ENCODE peak calls at places on chromosome 4, in five cellular contexts. S, D, G, I and C are unnamed samples.

GRCh38 chr4:16259531-16260246 is 33.4 kb upstream of the TAPT1 start:
- DNase-seq in I (no peak), G (no peak), D (no peak), S (no peak), C (no peak)

GRCh38 chr4:23920296-23920695 is 30.4 kb upstream of the PPARGC1A start:
- DNase-seq in D (no peak), I (no peak), S (no peak), G (no peak), C (no peak)

GRCh38 chr4:8352368-8353157 is 83.0 kb downstream of the HTRA3 start:
- DNase-seq in I (no peak), G (no peak), S (no peak), D (no peak), C (no peak)

GRCh38 chr4:113349400-113349799 is 299.9 kb downstream of the ANK2 start:
- DNase-seq in D (no peak), I (no peak), G (no peak), S (no peak), C (no peak)

GRCh38 chr4:121597346-121597934 is 99.3 kb downstream of the ANXA5 start:
- DNase-seq in S (no peak), D (no peak), I (no peak), G (no peak), C (no peak)

GRCh38 chr4:86940176-86940575 is 5.4 kb downstream of the AFF1 start:
- DNase-seq in D (no peak), S (no peak), I (no peak), G (no peak), C (no peak)

GRCh38 chr4:168353746-168354145 is 35.2 kb upstream of the DDX60 start:
- DNase-seq in S (no peak), D (no peak), G (no peak), I (no peak), C (no peak)

GRCh38 chr4:13597604-13598003 is 29.9 kb downstream of the BOD1L1 start:
- DNase-seq in D (no peak), I (no peak), S (no peak), G (no peak), C (no peak)

GRCh38 chr4:71460368-71460767 is 121.5 kb downstream of the SLC4A4 start:
- DNase-seq in I (no peak), G (no peak), S (no peak), D (no peak), C (no peak)

GRCh38 chr4:2357821-2358745 is 60.4 kb downstream of the ZFYVE28 start:
- DNase-seq in G (no peak), D (no peak), S (no peak), I (no peak), C (no peak)

GRCh38 chr4:39613093-39613656 is 25.5 kb downstream of the SMIM14 start:
- DNase-seq in G (no peak), I (no peak), D (no peak), S (no peak), C (no peak)

GRCh38 chr4:78661923-78662521 is 110.5 kb downstream of the ANXA3 start:
- DNase-seq in D (no peak), S (no peak), I (no peak), G (no peak), C (no peak)

GRCh38 chr4:119940557-119940956 is 126.1 kb downstream of the MAD2L1 start:
- DNase-seq in I (no peak), D (no peak), G (no peak), S (no peak), C (no peak)